ENCODE peak calls at places on chromosomes 11 and 22, in six cellular contexts. G is astrocyte of the spinal cord, W is heart left ventricle, R is heart right ventricle, C is lung, L is cardiac fibroblast. N is an unnamed sample.

GRCh38 chr22:18095101-18095805 is 15.4 kb upstream of the TUBA8 start:
- DNase-seq in G (peak), W (no peak), R (no peak), C (no peak), L (no peak), N (no peak)

GRCh38 chr11:9802291-9802861 is 138.5 kb downstream of the SWAP70 start:
- DNase-seq in G (peak), W (no peak), R (no peak), C (no peak), L (peak), N (no peak)

GRCh38 chr11:116529681-116530080 is 243.1 kb downstream of the BUD13 start:
- DNase-seq in G (no peak), W (no peak), R (no peak), C (no peak), L (no peak), N (no peak)

GRCh38 chr22:19174106-19175025 is 4.2 kb downstream of the SLC25A1 start:
- DNase-seq in G (peak), W (peak), R (no peak), C (no peak), L (peak), N (no peak)

GRCh38 chr11:8067929-8068575 is 13.0 kb upstream of the TUB start:
- DNase-seq in G (no peak), W (no peak), R (no peak), C (no peak), L (no peak), N (peak)

GRCh38 chr11:9577551-9577950 is 4.1 kb downstream of the WEE1 start:
- DNase-seq in G (peak), W (no peak), R (no peak), C (no peak), L (peak), N (no peak)

GRCh38 chr11:64559351-64560138 is 31.5 kb upstream of the SLC22A12 start:
- DNase-seq in G (no peak), W (no peak), R (no peak), C (no peak), L (no peak), N (no peak)

GRCh38 chr11:1877211-1878133 is 14.2 kb downstream of the PRR33 start:
- DNase-seq in G (peak), W (peak), R (peak), C (no peak), L (peak), N (no peak)

GRCh38 chr11:129785383-129786111 is 30.1 kb upstream of the TMEM45B start:
- DNase-seq in G (no peak), W (no peak), R (no peak), C (no peak), L (peak), N (no peak)

GRCh38 chr11:15743244-15743629 is 613.1 kb downstream of the SOX6 start:
- DNase-seq in G (no peak), W (no peak), R (no peak), C (no peak), L (no peak), N (no peak)

GRCh38 chr22:21736084-21736642 is 569 bp upstream of the YPEL1 start:
- DNase-seq in G (no peak), W (no peak), R (no peak), C (no peak), L (no peak), N (no peak)

GRCh38 chr11:67273260-67273990 is 7.2 kb downstream of the GRK2 start:
- DNase-seq in G (no peak), W (peak), R (peak), C (no peak), L (no peak), N (no peak)

GRCh38 chr11:9573775-9574555 is 495 bp downstream of the WEE1 start:
- DNase-seq in G (no peak), W (peak), R (peak), C (peak), L (no peak), N (no peak)

GRCh38 chr11:19777032-19777341 is 64.3 kb downstream of the NAV2 start:
- DNase-seq in G (no peak), W (no peak), R (no peak), C (peak), L (no peak), N (no peak)

GRCh38 chr11:94731921-94732601 is 36.1 kb upstream of the AMOTL1 start:
- DNase-seq in G (peak), W (peak), R (no peak), C (no peak), L (peak), N (no peak)

GRCh38 chr11:79011357-79011756 is 429.5 kb downstream of the TENM4 start:
- DNase-seq in G (no peak), W (no peak), R (no peak), C (no peak), L (no peak), N (no peak)

GRCh38 chr11:126194121-126194543 is 17.3 kb downstream of the RPUSD4 start:
- DNase-seq in G (peak), W (no peak), R (no peak), C (no peak), L (peak), N (no peak)

GRCh38 chr11:76903325-76903724 is 42.6 kb downstream of the ACER3 start:
- DNase-seq in G (no peak), W (no peak), R (no peak), C (no peak), L (no peak), N (no peak)

GRCh38 chr11:80815752-80816453 is 1375.1 kb upstream of the TENM4 start:
- DNase-seq in G (no peak), W (no peak), R (no peak), C (no peak), L (peak), N (no peak)

GRCh38 chr11:85823816-85824215 is 12.9 kb upstream of the SYTL2 start:
- DNase-seq in G (no peak), W (no peak), R (no peak), C (no peak), L (no peak), N (no peak)

GRCh38 chr11:77150836-77151235 is 22.8 kb downstream of the MYO7A start:
- DNase-seq in G (no peak), W (no peak), R (no peak), C (no peak), L (no peak), N (no peak)

GRCh38 chr11:122656631-122657101 is 1.1 kb downstream of the UBASH3B start:
- DNase-seq in G (peak), W (peak), R (peak), C (no peak), L (peak), N (no peak)
- TF ChIP-seq CTCF in G (no peak), W (no peak), R (no peak), C (no peak), L (no peak), N (no peak)

GRCh38 chr11:113806403-113806802 is 26.8 kb downstream of the CLDN25 start:
- DNase-seq in G (no peak), W (no peak), R (no peak), C (no peak), L (peak), N (no peak)
- TF ChIP-seq CTCF in G (peak), W (peak), R (peak), C (no peak), L (peak), N (no peak)

GRCh38 chr11:65779919-65780769 is 632 bp downstream of the AP5B1 start:
- DNase-seq in G (peak), W (peak), R (peak), C (peak), L (peak), N (no peak)
- TF ChIP-seq CTCF in G (peak), W (peak), R (peak), C (peak), L (peak), N (peak)

DNA sequence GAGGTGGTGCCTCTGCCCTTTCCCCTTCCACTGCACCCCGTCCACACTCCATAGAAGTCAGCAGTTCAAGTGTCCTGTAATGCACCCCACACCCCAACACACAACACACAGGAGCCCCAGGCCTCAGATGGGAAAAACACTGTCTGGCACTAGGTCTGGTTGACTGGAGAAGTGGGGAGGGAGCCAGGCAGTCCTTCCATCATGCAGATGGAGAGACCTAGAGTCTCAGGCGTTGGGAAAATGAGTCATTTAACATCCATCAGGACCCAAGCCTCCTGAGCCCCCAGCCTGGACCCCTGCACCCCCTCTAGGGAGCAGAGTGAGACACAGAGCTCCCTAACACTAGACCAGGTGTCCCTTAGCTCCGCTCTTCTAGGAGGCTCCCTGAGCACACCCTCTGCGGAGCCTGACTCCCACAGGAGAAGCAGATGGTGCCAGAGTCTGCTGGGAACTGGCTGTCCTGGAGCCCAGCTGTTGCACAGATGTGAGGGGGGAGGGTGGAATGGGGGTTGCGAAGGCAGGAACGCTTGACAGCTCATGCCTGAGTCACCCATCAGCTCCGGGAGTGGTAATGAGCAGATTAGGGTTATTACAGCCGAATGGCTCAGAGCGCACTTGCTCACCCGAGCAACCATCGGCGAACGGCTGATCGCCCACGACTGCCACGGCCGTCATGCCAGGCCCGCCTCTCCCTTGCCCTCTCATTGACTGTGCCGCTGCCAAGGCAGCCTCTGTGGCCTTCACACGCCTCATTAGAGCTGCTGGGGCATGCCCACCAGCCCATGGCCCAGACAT is 22.1 kb upstream of the SYT7 start:
- DNase-seq in G (peak), W (peak), R (peak), C (peak), L (peak), N (peak)
- TF ChIP-seq CTCF in G (no peak), W (no peak), R (no peak), C (no peak), L (no peak), N (no peak)

GRCh38 chr11:70798296-70798695 is 400.0 kb downstream of the CTTN start:
- DNase-seq in G (no peak), W (no peak), R (no peak), C (no peak), L (no peak), N (no peak)

GRCh38 chr11:70790671-70791300 is 392.5 kb downstream of the CTTN start:
- DNase-seq in G (no peak), W (no peak), R (no peak), C (no peak), L (no peak), N (no peak)

GRCh38 chr11:70799386-70799785 is 401.1 kb downstream of the CTTN start:
- DNase-seq in G (peak), W (no peak), R (no peak), C (no peak), L (peak), N (no peak)

GRCh38 chr11:70802185-70802584 is 403.9 kb downstream of the CTTN start:
- DNase-seq in G (no peak), W (no peak), R (no peak), C (no peak), L (no peak), N (no peak)

GRCh38 chr11:70796601-70797000 is 398.3 kb downstream of the CTTN start:
- DNase-seq in G (no peak), W (no peak), R (no peak), C (no peak), L (no peak), N (no peak)
- TF ChIP-seq CTCF in G (peak), W (no peak), R (no peak), C (no peak), L (no peak), N (no peak)

DNA sequence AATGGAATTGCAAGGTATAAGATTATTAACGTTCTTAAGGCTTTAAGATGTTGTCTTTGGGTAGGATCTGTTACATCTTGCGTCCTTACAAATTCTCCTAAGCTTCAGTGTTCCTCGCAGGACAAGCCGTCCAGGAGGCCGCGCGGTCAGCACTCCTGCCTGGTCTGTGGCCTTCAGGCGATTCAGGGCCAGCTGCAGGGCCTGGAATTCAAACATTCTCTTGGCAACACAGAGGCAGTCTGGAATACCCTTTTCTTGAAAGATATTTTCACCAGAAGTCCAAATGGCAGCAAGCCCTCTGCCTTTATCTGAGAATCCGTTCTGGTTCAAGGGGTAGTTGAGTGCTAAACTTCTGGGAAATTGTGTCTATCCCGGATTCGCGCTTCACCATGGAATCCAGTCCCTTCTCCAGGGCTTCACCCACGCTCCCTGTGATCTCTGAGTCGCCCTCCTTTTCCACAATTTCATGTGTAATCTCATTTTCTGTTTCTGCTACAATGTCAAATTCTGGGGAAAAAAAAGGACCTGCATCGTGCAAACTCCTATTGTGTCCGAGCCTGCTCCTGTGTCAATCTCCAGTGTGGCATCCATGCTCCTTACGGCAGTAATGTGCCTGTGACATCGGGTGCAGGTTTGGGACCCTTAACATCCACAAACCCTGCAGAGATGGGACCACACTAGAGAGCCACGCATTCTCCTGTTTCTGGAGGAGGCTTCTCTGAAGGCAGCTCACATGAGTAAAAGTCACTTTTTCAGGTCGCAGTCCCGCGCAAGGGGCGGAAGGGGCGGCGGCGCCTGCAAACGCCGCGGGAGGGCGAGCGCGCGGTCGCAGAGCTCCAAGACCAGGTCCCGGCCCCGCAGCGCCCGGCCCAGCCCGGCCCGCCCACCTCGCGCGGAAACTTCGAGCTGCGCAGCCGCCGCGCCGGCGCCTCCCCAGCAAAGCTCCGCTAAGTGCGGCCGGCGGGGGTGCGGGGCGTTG is 25.3 kb upstream of the SORL1 start:
- DNase-seq in G (no peak), W (peak), R (peak), C (no peak), L (no peak), N (no peak)
- TF ChIP-seq CTCF in G (no peak), W (peak), R (peak), C (no peak), L (no peak), N (no peak)

GRCh38 chr22:45831394-45831793 is 145.6 kb downstream of the WNT7B start:
- DNase-seq in G (peak), W (no peak), R (no peak), C (no peak), L (peak), N (no peak)
- TF ChIP-seq CTCF in G (peak), W (peak), R (peak), C (no peak), L (peak), N (no peak)

DNA sequence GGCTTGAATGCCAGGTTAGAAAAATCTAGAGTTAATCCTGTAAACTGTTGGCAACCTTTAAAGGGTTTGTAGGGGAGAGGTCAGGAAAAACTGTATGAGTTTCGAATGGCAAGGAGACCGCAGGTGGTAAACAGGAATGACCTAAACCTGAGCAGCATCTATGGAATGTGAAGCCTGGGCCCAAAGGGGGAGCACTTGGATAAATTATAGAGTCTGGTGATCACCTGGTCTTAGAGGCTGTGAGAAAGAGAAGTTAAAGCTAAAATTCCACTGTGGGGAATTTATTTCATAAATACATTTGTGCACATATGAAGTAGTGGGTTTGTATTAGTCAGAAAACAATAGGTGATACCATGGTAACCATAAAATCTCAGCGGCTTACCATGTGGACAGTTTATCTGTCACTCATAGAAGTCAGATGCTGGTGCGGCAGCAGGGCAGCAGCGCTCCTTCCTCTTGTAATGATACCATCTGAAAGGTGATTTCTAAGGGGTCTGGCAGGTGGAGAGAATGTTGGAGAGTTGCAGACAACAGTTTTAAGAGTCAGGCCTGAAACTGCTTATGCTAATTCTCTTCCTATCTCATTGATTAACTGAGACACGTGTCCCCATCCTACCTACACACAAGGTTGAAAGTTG is 1104.4 kb upstream of the CCDC90B start:
- DNase-seq in G (peak), W (no peak), R (no peak), C (no peak), L (peak), N (no peak)
- TF ChIP-seq CTCF in G (peak), W (no peak), R (no peak), C (no peak), L (no peak), N (no peak)

GRCh38 chr22:39943366-39943765 is 16.8 kb upstream of the TMA7B start:
- DNase-seq in G (no peak), W (no peak), R (no peak), C (no peak), L (no peak), N (no peak)
- TF ChIP-seq CTCF in G (no peak), W (no peak), R (no peak), C (no peak), L (no peak), N (no peak)

GRCh38 chr11:113979427-113979826 is 4.5 kb downstream of the HTR3A start:
- DNase-seq in G (no peak), W (no peak), R (no peak), C (no peak), L (no peak), N (no peak)

GRCh38 chr11:113977701-113978100 is 2.8 kb downstream of the HTR3A start:
- DNase-seq in G (no peak), W (no peak), R (no peak), C (no peak), L (no peak), N (no peak)

GRCh38 chr11:113977071-113977490 is 2.2 kb downstream of the HTR3A start:
- DNase-seq in G (no peak), W (no peak), R (no peak), C (no peak), L (no peak), N (no peak)

GRCh38 chr11:113971506-113972195 is 3.3 kb upstream of the HTR3A start:
- DNase-seq in G (no peak), W (no peak), R (no peak), C (no peak), L (no peak), N (no peak)

GRCh38 chr11:113974741-113975470 is at the start of gene HTR3A:
- DNase-seq in G (no peak), W (peak), R (peak), C (peak), L (no peak), N (no peak)
- TF ChIP-seq CTCF in G (no peak), W (no peak), R (no peak), C (no peak), L (no peak), N (no peak)

N was measured in omental fat pad.